ENCODE peak calls at places on chromosomes 4 and X, in four cellular contexts. Z, B, P and Q are unnamed samples.

GRCh38 chr4:81466841-81467671 is 4.7 kb downstream of the RASGEF1B start:
- DNase-seq in Z (peak), B (peak), P (peak), Q (no peak)

GRCh38 chrX:23554304-23554703 is 113.0 kb upstream of the PRDX4 start:
- DNase-seq in Z (peak), B (peak), P (no peak), Q (no peak)

GRCh38 chr4:186554485-186554884 is 882 bp downstream of the MTNR1A start:
- DNase-seq in Z (peak), B (peak), P (no peak), Q (no peak)

GRCh38 chrX:12013220-12013619 is 125.1 kb upstream of the FRMPD4 start:
- DNase-seq in Z (peak), B (peak), P (no peak), Q (no peak)

GRCh38 chr4:107747748-107748486 is 27.9 kb upstream of the PAPSS1 start:
- DNase-seq in Z (no peak), B (no peak), P (no peak), Q (no peak)

GRCh38 chrX:138853936-138854335 is 142.4 kb upstream of the FGF13 start:
- DNase-seq in Z (no peak), B (no peak), P (no peak), Q (no peak)

GRCh38 chrX:17669458-17669857 is 67.8 kb upstream of the SCML1 start:
- DNase-seq in Z (no peak), B (no peak), P (no peak), Q (no peak)

GRCh38 chr4:80266267-80266901 is at the start of gene FGF5:
- DNase-seq in Z (peak), B (peak), P (no peak), Q (peak)

GRCh38 chr4:173040200-173040599 is 128.4 kb upstream of the GALNT7 start:
- DNase-seq in Z (no peak), B (no peak), P (peak), Q (no peak)

GRCh38 chr4:13559414-13559813 is 15.1 kb upstream of the NKX3-2 start:
- DNase-seq in Z (peak), B (peak), P (no peak), Q (peak)

GRCh38 chr4:27096142-27096824 is 235.6 kb downstream of the STIM2 start:
- DNase-seq in Z (peak), B (no peak), P (no peak), Q (no peak)

GRCh38 chr4:29066856-29067255 is 1653.3 kb upstream of the PCDH7 start:
- DNase-seq in Z (no peak), B (no peak), P (no peak), Q (no peak)

GRCh38 chr4:92535599-92535998 is 231.8 kb downstream of the GRID2 start:
- DNase-seq in Z (no peak), B (no peak), P (no peak), Q (no peak)

GRCh38 chrX:55007633-55008032 is 7.5 kb downstream of the APEX2 start:
- DNase-seq in Z (peak), B (peak), P (peak), Q (no peak)

GRCh38 chr4:188107931-188108843 is 1.2 kb downstream of the TRIML2 start:
- DNase-seq in Z (peak), B (peak), P (no peak), Q (peak)

GRCh38 chr4:104064650-104065577 is 345.1 kb upstream of the TACR3 start:
- DNase-seq in Z (peak), B (peak), P (peak), Q (no peak)

GRCh38 chr4:111883557-111883999 is 261.7 kb upstream of the FAM241A start:
- DNase-seq in Z (peak), B (no peak), P (no peak), Q (no peak)

GRCh38 chr4:129355529-129355928 is 259.6 kb downstream of the C4orf33 start:
- DNase-seq in Z (peak), B (peak), P (no peak), Q (no peak)

GRCh38 chr4:84496356-84497219 is 2.5 kb downstream of the NKX6-1 start:
- DNase-seq in Z (no peak), B (no peak), P (no peak), Q (no peak)

GRCh38 chr4:77010841-77011354 is 61.3 kb downstream of the SEPTIN11 start:
- DNase-seq in Z (peak), B (peak), P (no peak), Q (no peak)

GRCh38 chr4:110629214-110629754 is 6.4 kb upstream of the PITX2 start:
- DNase-seq in Z (no peak), B (no peak), P (no peak), Q (no peak)

GRCh38 chr4:96036781-96037180 is 196.9 kb downstream of the PDHA2 start:
- DNase-seq in Z (no peak), B (no peak), P (no peak), Q (no peak)
- H3K4me3 ChIP-seq in Z (no peak), B (no peak), P (no peak), Q (no peak)

GRCh38 chrX:105220636-105221035 is at the start of gene TEX13A:
- DNase-seq in Z (no peak), B (no peak), P (no peak), Q (no peak)
- H3K4me3 ChIP-seq in Z (no peak), B (no peak), P (no peak), Q (no peak)

GRCh38 chr4:105348719-105349118 is 125.1 kb downstream of the PPA2 start:
- DNase-seq in Z (no peak), B (no peak), P (no peak), Q (no peak)

GRCh38 chr4:105345838-105346237 is 128.0 kb downstream of the PPA2 start:
- DNase-seq in Z (no peak), B (no peak), P (no peak), Q (no peak)

GRCh38 chr4:105346869-105347268 is 127.0 kb downstream of the PPA2 start:
- DNase-seq in Z (no peak), B (no peak), P (no peak), Q (no peak)

GRCh38 chr4:105345358-105345757 is 128.5 kb downstream of the PPA2 start:
- DNase-seq in Z (no peak), B (no peak), P (no peak), Q (no peak)

GRCh38 chr4:105343523-105343931 is 130.3 kb downstream of the PPA2 start:
- DNase-seq in Z (peak), B (peak), P (no peak), Q (no peak)
- H3K4me3 ChIP-seq in Z (no peak), B (no peak), P (no peak), Q (peak)

DNA sequence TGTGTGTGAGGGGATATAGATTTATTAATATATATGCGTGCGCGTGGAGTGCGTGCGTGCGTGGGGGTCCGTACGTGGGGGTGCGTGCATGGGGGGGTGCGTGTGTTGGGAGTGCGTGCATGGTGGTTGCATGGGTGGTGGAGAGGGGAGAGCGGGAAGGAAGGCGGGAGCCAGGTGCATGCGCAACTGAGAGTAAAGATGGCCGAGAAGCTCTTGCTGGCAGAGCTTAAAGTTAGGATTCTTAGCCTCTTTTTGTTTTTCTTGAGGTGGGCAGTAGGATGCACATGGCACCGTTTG is 45.8 kb downstream of the TEX13B start:
- DNase-seq in Z (no peak), B (no peak), P (no peak), Q (no peak)
- H3K4me3 ChIP-seq in Z (peak), B (no peak), P (no peak), Q (peak)

GRCh38 chr4:116005037-116005805 is 891.8 kb upstream of the NDST4 start:
- DNase-seq in Z (peak), B (no peak), P (no peak), Q (no peak)
- H3K4me3 ChIP-seq in Z (no peak), B (no peak), P (no peak), Q (no peak)

GRCh38 chrX:123964155-123964554 is 2.6 kb downstream of the STAG2 start:
- DNase-seq in Z (peak), B (no peak), P (no peak), Q (no peak)
- H3K4me3 ChIP-seq in Z (peak), B (no peak), P (no peak), Q (no peak)

GRCh38 chr4:56297801-56298200 is 89.5 kb downstream of the AASDH start:
- DNase-seq in Z (no peak), B (no peak), P (no peak), Q (no peak)

GRCh38 chr4:56296449-56296990 is 90.8 kb downstream of the AASDH start:
- DNase-seq in Z (no peak), B (no peak), P (no peak), Q (no peak)

GRCh38 chr4:56301181-56302076 is 85.9 kb downstream of the AASDH start:
- DNase-seq in Z (peak), B (peak), P (peak), Q (peak)

GRCh38 chr4:56302102-56302501 is 85.2 kb downstream of the AASDH start:
- DNase-seq in Z (no peak), B (no peak), P (no peak), Q (no peak)

DNA sequence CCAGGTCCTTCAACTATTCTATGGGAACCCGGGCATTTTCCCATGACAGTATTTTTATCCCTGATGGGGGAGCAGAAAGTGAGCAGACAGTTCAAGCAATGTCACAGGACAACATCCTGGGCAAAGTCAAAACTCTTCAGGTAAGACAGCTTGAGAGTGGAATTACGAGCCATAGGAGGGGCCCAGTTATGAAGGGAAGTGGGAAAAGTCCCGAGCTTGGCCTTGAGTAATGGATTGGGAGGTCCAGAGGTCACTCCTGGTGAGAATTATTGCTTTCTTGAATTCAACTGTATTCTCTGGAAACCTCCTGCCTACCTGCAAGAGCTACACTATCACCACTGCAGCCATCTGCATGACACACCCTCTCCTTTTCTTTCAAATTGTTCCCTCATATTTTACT is 89.1 kb downstream of the AASDH start:
- DNase-seq in Z (no peak), B (no peak), P (no peak), Q (no peak)
- H3K4me3 ChIP-seq in Z (no peak), B (no peak), P (no peak), Q (no peak)